ENCODE peak calls at places on chromosomes 11 and 22, in eight cellular contexts. F is CD8-positive, alpha-beta T cell; H is GDM1; Y is NCI-H748 treated with DMSO at 0.1 percent for 48 hours; C is GM18507; G is Kasumi-1; E is left cardiac atrium; B is HEK293T. P is an unnamed sample.

GRCh38 chr11:70244698-70245097 is 25.8 kb upstream of the PPFIA1 start:
- DNase-seq in F (no peak), H (no peak), Y (no peak), C (no peak), G (no peak), E (no peak), B (no peak), P (no peak)

GRCh38 chr11:44797886-44798683 is 71.3 kb downstream of the TSPAN18 start:
- DNase-seq in F (no peak), H (no peak), Y (no peak), C (no peak), G (no peak), E (peak; percentile 15), B (no peak), P (no peak)

GRCh38 chr11:31800398-31801265 is 10.5 kb downstream of the PAX6 start:
- DNase-seq in F (no peak), H (no peak), Y (no peak), C (no peak), G (no peak), E (no peak), B (no peak), P (no peak)

GRCh38 chr11:3840289-3840869 is 380 bp downstream of the RHOG start:
- DNase-seq in F (no peak), H (no peak), Y (no peak), C (no peak), G (no peak), E (no peak), B (no peak), P (peak; percentile 70)

GRCh38 chr22:29270475-29271271 is 2.6 kb downstream of the EWSR1 start:
- DNase-seq in F (no peak), H (no peak), Y (no peak), C (no peak), G (no peak), E (no peak), B (no peak), P (no peak)

GRCh38 chr11:45872513-45873356 is 12.7 kb upstream of the MAPK8IP1 start:
- DNase-seq in F (no peak), H (peak; percentile 38), Y (peak; percentile 47), C (no peak), G (peak; percentile 45), E (peak; percentile 42), B (peak; percentile 89), P (peak; percentile 13)

GRCh38 chr11:119567667-119568582 is 145.0 kb upstream of the THY1 start:
- DNase-seq in F (no peak), H (no peak), Y (peak; percentile 20), C (no peak), G (no peak), E (no peak), B (no peak), P (no peak)

GRCh38 chr22:44309137-44309536 is 3.6 kb downstream of the SHISAL1 start:
- DNase-seq in F (no peak), H (no peak), Y (no peak), C (no peak), G (no peak), E (peak; percentile 50), B (no peak), P (no peak)

GRCh38 chr22:24200616-24201212 is 19.4 kb downstream of the SUSD2 start:
- DNase-seq in F (no peak), H (no peak), Y (no peak), C (no peak), G (no peak), E (no peak), B (no peak), P (no peak)

GRCh38 chr11:73386026-73386425 is 9.8 kb downstream of the RELT start:
- DNase-seq in F (no peak), H (peak; percentile 56), Y (no peak), C (no peak), G (peak; percentile 28), E (no peak), B (no peak), P (no peak)

P was measured in CD4-positive, alpha-beta memory T cell.